ENCODE peak calls at places on chromosomes 7 and 10, in six cellular contexts. U is uterus, M is testis, E is thoracic aorta, T is endothelial cell of umbilical vein, C is Caco-2. B is an unnamed sample.
A peak's percentile ranks its signal among the peaks of the same experiment; 100 is the strongest.

GRCh38 chr7:37488163-37488759 is 39.6 kb upstream of the ELMO1 start:
- DNase-seq in M (no peak), U (no peak), E (no peak), T (peak; percentile 27), C (no peak), B (no peak)

GRCh38 chr7:147978651-147979050 is 611.9 kb upstream of the C7orf33 start:
- DNase-seq in U (no peak), T (no peak), M (no peak), E (no peak), C (no peak), B (no peak)

GRCh38 chr7:123198668-123199652 is 809 bp downstream of the SLC13A1 start:
- DNase-seq in E (no peak), T (no peak), M (no peak), C (no peak), U (no peak), B (no peak)

GRCh38 chr7:32059289-32060045 is 10.7 kb downstream of the PDE1C start:
- DNase-seq in T (no peak), E (no peak), U (no peak), C (no peak), M (no peak), B (no peak)

GRCh38 chr7:86790383-86790782 is 146.7 kb downstream of the GRM3 start:
- DNase-seq in T (no peak), E (no peak), U (no peak), C (no peak), M (no peak), B (no peak)

GRCh38 chr10:12484945-12485805 is 135.8 kb downstream of the CAMK1D start:
- DNase-seq in C (peak; percentile 62), T (no peak), U (no peak), M (no peak), E (peak; percentile 10), B (no peak)

GRCh38 chr10:22230331-22230833 is 12.6 kb upstream of the EBLN1 start:
- DNase-seq in E (no peak), C (no peak), U (no peak), T (peak; percentile 75), M (peak; percentile 46), B (no peak)

GRCh38 chr10:47311900-47312662 is 10.2 kb upstream of the GDF2 start:
- DNase-seq in T (peak; percentile 46), U (peak; percentile 66), C (peak; percentile 87), E (peak; percentile 60), M (peak; percentile 91), B (peak; percentile 82)

GRCh38 chr10:78906734-78907385 is 161.9 kb upstream of the ZMIZ1 start:
- DNase-seq in M (no peak), E (no peak), U (peak; percentile 9), T (no peak), C (peak; percentile 6), B (no peak)

GRCh38 chr7:139321071-139321745 is 19.9 kb upstream of the FMC1 start:
- DNase-seq in E (no peak), M (no peak), C (peak; percentile 49), U (no peak), T (peak; percentile 17), B (no peak)

GRCh38 chr10:114715171-114715670 is 57.1 kb upstream of the ABLIM1 start:
- DNase-seq in U (no peak), M (no peak), T (peak; percentile 93), C (no peak), E (no peak), B (no peak)

GRCh38 chr10:123561145-123561448 is 105.1 kb upstream of the GPR26 start:
- DNase-seq in U (no peak), T (no peak), M (no peak), E (no peak), C (no peak), B (no peak)

GRCh38 chr7:33392143-33392542 is 262.8 kb downstream of the BBS9 start:
- DNase-seq in E (no peak), M (no peak), C (no peak), T (no peak), U (no peak), B (no peak)

GRCh38 chr10:84339025-84339424 is 10.6 kb downstream of the CCSER2 start:
- DNase-seq in C (no peak), M (no peak), U (no peak), T (no peak), E (no peak), B (no peak)

GRCh38 chr10:95573497-95573896 is 12.3 kb upstream of the SORBS1 start:
- DNase-seq in U (no peak), C (no peak), T (no peak), M (no peak), E (no peak), B (no peak)

GRCh38 chr10:123522702-123523312 is 143.3 kb upstream of the GPR26 start:
- DNase-seq in C (no peak), E (no peak), T (no peak), U (no peak), M (no peak), B (no peak)

GRCh38 chr7:23332881-23333612 is 33.9 kb downstream of the MALSU1 start:
- DNase-seq in U (peak; percentile 51), M (peak; percentile 70), C (no peak), E (no peak), T (peak; percentile 82), B (no peak)

DNA sequence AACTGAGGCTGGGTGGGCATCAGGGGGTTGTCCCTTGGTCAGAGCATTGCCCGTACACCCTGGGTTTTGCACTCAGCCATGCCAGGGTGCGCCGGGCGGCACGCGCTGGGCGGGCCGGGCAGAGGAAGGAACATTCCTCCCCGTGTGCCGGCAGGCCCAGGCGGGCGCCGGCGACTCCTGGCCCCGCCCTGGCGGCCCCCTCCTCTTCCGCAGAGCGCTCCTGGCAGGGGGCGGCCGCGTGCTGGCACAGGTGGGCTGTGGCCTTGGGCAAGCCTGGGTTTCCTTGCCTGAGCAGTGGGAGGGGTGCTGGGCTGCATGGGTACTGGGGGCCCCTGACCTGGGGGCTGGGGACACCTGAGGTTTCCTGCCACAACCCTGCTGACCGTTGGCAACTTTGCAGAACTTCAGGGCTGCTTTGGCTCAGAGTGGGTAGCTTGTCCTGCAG is 3.9 kb downstream of the LFNG start:
- DNase-seq in U (no peak), E (no peak), T (no peak), C (no peak), M (no peak), B (no peak)
- H3K4me3 ChIP-seq in U (no peak overlapping the region), E (peak overlapping the region; percentile 66), T (no peak overlapping the region), C (no peak overlapping the region), M (no peak overlapping the region), B (peak overlapping the region; percentile 100)

GRCh38 chr7:30698481-30698880 is 16.2 kb upstream of the CRHR2 start:
- DNase-seq in T (no peak), U (no peak), E (no peak), M (no peak), C (no peak), B (no peak)

GRCh38 chr7:30694774-30695721 is 12.8 kb upstream of the CRHR2 start:
- DNase-seq in C (no peak), U (no peak), T (no peak), M (no peak), E (no peak), B (no peak)

GRCh38 chr7:30700941-30701340 is 18.7 kb upstream of the CRHR2 start:
- DNase-seq in E (no peak), T (no peak), C (no peak), M (no peak), U (no peak), B (no peak)

GRCh38 chr7:30699706-30700495 is 17.6 kb upstream of the CRHR2 start:
- DNase-seq in C (no peak), T (no peak), U (no peak), M (no peak), E (no peak), B (no peak)

DNA sequence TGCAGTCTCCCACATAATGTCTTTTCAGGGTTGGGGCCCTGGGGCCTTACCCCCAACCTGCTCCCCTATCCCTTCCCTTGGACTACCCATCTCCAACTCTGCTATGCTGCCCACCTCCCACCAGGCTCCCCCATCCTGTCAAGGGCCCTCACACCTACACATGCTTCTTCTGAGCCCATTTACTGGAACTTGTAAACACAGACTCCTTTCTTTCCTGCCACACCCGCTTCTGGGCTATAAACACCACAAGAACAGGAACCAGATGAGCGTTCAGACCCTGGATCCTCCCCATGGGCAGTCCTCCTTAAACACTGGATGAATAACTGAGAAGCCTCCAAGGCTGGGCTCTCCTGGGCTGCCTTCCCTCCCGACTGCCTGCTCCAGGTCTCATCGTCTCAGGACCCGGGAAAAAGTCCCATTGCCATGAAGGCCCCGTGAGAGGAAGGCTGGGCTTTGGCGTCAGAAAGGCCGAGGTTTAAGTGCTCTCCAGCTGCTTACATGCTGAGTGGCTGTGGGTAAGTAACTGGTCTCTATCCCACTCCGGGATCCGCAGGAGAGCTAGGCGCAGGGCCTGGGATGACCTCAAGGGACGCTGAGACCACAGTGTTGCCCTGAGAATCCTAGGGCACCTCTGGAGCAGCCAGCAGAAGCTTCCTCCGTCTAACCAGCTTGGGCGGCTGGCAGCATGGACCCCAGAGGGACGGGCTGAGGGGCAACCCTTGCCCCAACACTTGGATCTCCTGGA is 15.6 kb upstream of the CRHR2 start:
- DNase-seq in T (no peak), C (no peak), E (no peak), M (no peak), U (no peak), B (no peak)
- H3K9me3 ChIP-seq in T (no peaks in the 10 kb centered on the region), C (no peaks in the 10 kb centered on the region), E (no peaks in the 10 kb centered on the region), M (no peaks in the 10 kb centered on the region), U (no peaks in the 10 kb centered on the region), B (no peaks in the 10 kb centered on the region)

GRCh38 chr10:50993817-50994251 is 80.5 kb upstream of the PRKG1 start:
- DNase-seq in T (no peak), C (no peak), E (no peak), U (peak; percentile 24), M (no peak), B (no peak)
- H3K4me3 ChIP-seq in T (no peak overlapping the region), C (no peak overlapping the region), E (peak overlapping the region; percentile 94), U (peak overlapping the region; percentile 84), M (no peak overlapping the region), B (no peak overlapping the region)

GRCh38 chr10:42578019-42578418 is 60.4 kb downstream of the ZNF33B start:
- DNase-seq in U (no peak), T (no peak), E (no peak), C (no peak), M (no peak), B (no peak)
- H3K9me3 ChIP-seq in U (no peaks in the 10 kb centered on the region), T (no peaks in the 10 kb centered on the region), E (no peaks in the 10 kb centered on the region), C (no peaks in the 10 kb centered on the region), M (no peaks in the 10 kb centered on the region), B (peaks cover 5% of the 10 kb centered on the region)

B was measured in CD8-positive, alpha-beta T cell.